ENCODE peak calls at places on chromosomes 12 and 14, in seven cellular contexts. One of them, this sample, is unnamed.

GRCh38 chr14:53956427-53957201 is at the start of gene BMP4:
- DNase-seq in mesendoderm: peak
- DNase-seq in mesenchymal stem cell: peak
- DNase-seq in trophoblast cell: no peak
- DNase-seq in H9: peak
- DNase-seq in H1: peak
- DNase-seq in IMR-90: peak
- DNase-seq in this sample: no peak

GRCh38 chr14:68363841-68364711 is 428.8 kb downstream of the ZFP36L1 start:
- DNase-seq in IMR-90: peak
- DNase-seq in mesenchymal stem cell: peak
- DNase-seq in H9: peak
- DNase-seq in trophoblast cell: no peak
- DNase-seq in H1: peak
- DNase-seq in mesendoderm: peak
- DNase-seq in this sample: peak

GRCh38 chr14:65639216-65639615 is 226.7 kb downstream of the FUT8 start:
- DNase-seq in H1: no peak
- DNase-seq in mesendoderm: no peak
- DNase-seq in H9: no peak
- DNase-seq in mesenchymal stem cell: peak
- DNase-seq in trophoblast cell: no peak
- DNase-seq in IMR-90: peak
- DNase-seq in this sample: no peak

GRCh38 chr14:52072266-52072780 is 3.5 kb upstream of the NID2 start:
- DNase-seq in mesendoderm: peak
- DNase-seq in IMR-90: no peak
- DNase-seq in mesenchymal stem cell: no peak
- DNase-seq in H9: no peak
- DNase-seq in H1: no peak
- DNase-seq in trophoblast cell: peak
- DNase-seq in this sample: no peak

GRCh38 chr12:52349196-52349595 is 18.1 kb downstream of the KRT85 start:
- DNase-seq in mesendoderm: no peak
- DNase-seq in H1: no peak
- DNase-seq in IMR-90: peak
- DNase-seq in mesenchymal stem cell: no peak
- DNase-seq in trophoblast cell: no peak
- DNase-seq in H9: no peak
- DNase-seq in this sample: no peak

GRCh38 chr14:77593501-77593911 is 22.9 kb downstream of the SPTLC2 start:
- DNase-seq in H1: no peak
- DNase-seq in trophoblast cell: no peak
- DNase-seq in mesenchymal stem cell: peak
- DNase-seq in IMR-90: peak
- DNase-seq in mesendoderm: no peak
- DNase-seq in H9: no peak
- DNase-seq in this sample: no peak

GRCh38 chr12:19220205-19220604 is 90.7 kb downstream of the PLEKHA5 start:
- DNase-seq in trophoblast cell: no peak
- DNase-seq in H9: no peak
- DNase-seq in IMR-90: peak
- DNase-seq in mesenchymal stem cell: peak
- DNase-seq in mesendoderm: no peak
- DNase-seq in H1: no peak
- DNase-seq in this sample: no peak

GRCh38 chr12:67885370-67886169 is 103.7 kb upstream of the IFNG-AS1 start:
- DNase-seq in H1: no peak
- DNase-seq in mesendoderm: peak
- DNase-seq in trophoblast cell: no peak
- DNase-seq in H9: no peak
- DNase-seq in IMR-90: no peak
- DNase-seq in mesenchymal stem cell: peak
- DNase-seq in this sample: no peak

GRCh38 chr12:30582943-30583342 is 112.7 kb downstream of the IPO8 start:
- DNase-seq in H9: no peak
- DNase-seq in H1: no peak
- DNase-seq in IMR-90: peak
- DNase-seq in mesenchymal stem cell: no peak
- DNase-seq in mesendoderm: no peak
- DNase-seq in trophoblast cell: peak
- DNase-seq in this sample: no peak

GRCh38 chr14:85532981-85533820 is 3.3 kb downstream of the FLRT2 start:
- DNase-seq in trophoblast cell: no peak
- DNase-seq in H9: peak
- DNase-seq in mesenchymal stem cell: peak
- DNase-seq in mesendoderm: peak
- DNase-seq in IMR-90: peak
- DNase-seq in H1: no peak
- DNase-seq in this sample: peak

GRCh38 chr12:7319934-7320333 is 16.1 kb downstream of the ACSM4 start:
- DNase-seq in mesenchymal stem cell: no peak
- DNase-seq in H1: no peak
- DNase-seq in mesendoderm: no peak
- DNase-seq in H9: no peak
- DNase-seq in trophoblast cell: no peak
- DNase-seq in IMR-90: no peak
- DNase-seq in this sample: no peak

GRCh38 chr14:50407089-50407813 is 10.6 kb upstream of the CDKL1 start:
- DNase-seq in IMR-90: no peak
- DNase-seq in trophoblast cell: no peak
- DNase-seq in mesenchymal stem cell: no peak
- DNase-seq in H9: no peak
- DNase-seq in H1: no peak
- DNase-seq in mesendoderm: no peak
- DNase-seq in this sample: no peak

GRCh38 chr12:109738878-109739665 is 25.4 kb downstream of the FAM222A start:
- DNase-seq in trophoblast cell: no peak
- DNase-seq in H1: no peak
- DNase-seq in IMR-90: peak
- DNase-seq in mesendoderm: no peak
- DNase-seq in H9: peak
- DNase-seq in mesenchymal stem cell: no peak
- DNase-seq in this sample: no peak

GRCh38 chr12:42958271-42958674 is 368.7 kb upstream of the PRICKLE1 start:
- DNase-seq in IMR-90: peak
- DNase-seq in trophoblast cell: no peak
- DNase-seq in H1: no peak
- DNase-seq in mesenchymal stem cell: no peak
- DNase-seq in mesendoderm: no peak
- DNase-seq in H9: no peak
- DNase-seq in this sample: no peak

GRCh38 chr14:69354383-69355154 is 43.5 kb downstream of the ERH start:
- DNase-seq in trophoblast cell: no peak
- DNase-seq in H1: no peak
- DNase-seq in IMR-90: peak
- DNase-seq in mesenchymal stem cell: peak
- DNase-seq in mesendoderm: no peak
- DNase-seq in H9: no peak
- DNase-seq in this sample: no peak

GRCh38 chr12:102462803-102463499 is 17.4 kb downstream of the IGF1 start:
- DNase-seq in H9: no peak
- DNase-seq in mesenchymal stem cell: no peak
- DNase-seq in H1: no peak
- DNase-seq in trophoblast cell: no peak
- DNase-seq in mesendoderm: no peak
- DNase-seq in IMR-90: peak
- DNase-seq in this sample: no peak

GRCh38 chr12:95413576-95413975 is 60.4 kb upstream of the METAP2 start:
- DNase-seq in H1: no peak
- DNase-seq in IMR-90: peak
- DNase-seq in mesenchymal stem cell: peak
- DNase-seq in mesendoderm: no peak
- DNase-seq in trophoblast cell: no peak
- DNase-seq in H9: no peak
- DNase-seq in this sample: no peak

GRCh38 chr12:7219599-7220243 is 30.2 kb downstream of the PEX5 start:
- DNase-seq in trophoblast cell: peak
- DNase-seq in H9: peak
- DNase-seq in H1: peak
- DNase-seq in IMR-90: peak
- DNase-seq in mesenchymal stem cell: peak
- DNase-seq in mesendoderm: peak
- DNase-seq in this sample: peak

GRCh38 chr12:54018608-54018984 is 9.6 kb upstream of the HOXC6 start:
- DNase-seq in trophoblast cell: no peak
- DNase-seq in mesenchymal stem cell: peak
- DNase-seq in mesendoderm: no peak
- DNase-seq in IMR-90: no peak
- DNase-seq in H1: no peak
- DNase-seq in H9: no peak
- DNase-seq in this sample: no peak

GRCh38 chr12:119115296-119115905 is 63.3 kb upstream of the HSPB8 start:
- DNase-seq in mesenchymal stem cell: peak
- DNase-seq in IMR-90: peak
- DNase-seq in H1: no peak
- DNase-seq in mesendoderm: peak
- DNase-seq in trophoblast cell: peak
- DNase-seq in H9: peak
- DNase-seq in this sample: peak

DNA sequence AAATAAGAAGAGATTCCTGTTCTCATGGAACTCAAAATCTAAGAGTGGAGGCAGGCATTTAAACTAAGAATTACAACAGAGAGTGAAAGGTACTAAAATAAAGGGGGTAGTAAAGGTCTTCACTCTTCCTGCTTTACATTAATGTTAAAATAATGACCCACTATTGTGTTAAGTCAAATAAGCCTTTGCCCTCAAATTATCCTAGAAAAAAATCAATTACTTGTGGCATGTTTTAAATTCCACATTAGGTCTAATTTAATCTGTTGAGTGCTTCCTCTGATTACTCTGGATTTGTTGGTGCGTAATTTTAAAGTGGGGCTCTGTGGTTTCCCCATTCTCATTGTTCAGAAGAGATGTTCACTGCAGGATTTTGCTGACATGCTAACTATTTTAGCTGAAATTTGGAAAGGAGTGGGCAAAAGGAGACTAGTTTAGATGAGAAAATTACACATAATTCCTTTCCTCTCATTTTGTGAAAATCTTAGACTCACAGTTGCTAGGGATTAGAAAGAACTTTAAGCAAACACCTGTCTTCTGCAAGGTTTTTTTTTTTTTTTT is 35.5 kb downstream of the BTG1 start:
- DNase-seq in mesendoderm: no peak
- DNase-seq in IMR-90: no peak
- DNase-seq in mesenchymal stem cell: no peak
- DNase-seq in H9: no peak
- DNase-seq in trophoblast cell: no peak
- DNase-seq in H1: no peak
- DNase-seq in this sample: no peak
- H3K4ac ChIP-seq in mesendoderm: no peak
- H3K4ac ChIP-seq in IMR-90: no peak
- H3K4ac ChIP-seq in mesenchymal stem cell: no peak
- H3K4ac ChIP-seq in H9: no peak
- H3K4ac ChIP-seq in trophoblast cell: no peak
- H3K4ac ChIP-seq in H1: no peak
- H3K4ac ChIP-seq in this sample: no peak

DNA sequence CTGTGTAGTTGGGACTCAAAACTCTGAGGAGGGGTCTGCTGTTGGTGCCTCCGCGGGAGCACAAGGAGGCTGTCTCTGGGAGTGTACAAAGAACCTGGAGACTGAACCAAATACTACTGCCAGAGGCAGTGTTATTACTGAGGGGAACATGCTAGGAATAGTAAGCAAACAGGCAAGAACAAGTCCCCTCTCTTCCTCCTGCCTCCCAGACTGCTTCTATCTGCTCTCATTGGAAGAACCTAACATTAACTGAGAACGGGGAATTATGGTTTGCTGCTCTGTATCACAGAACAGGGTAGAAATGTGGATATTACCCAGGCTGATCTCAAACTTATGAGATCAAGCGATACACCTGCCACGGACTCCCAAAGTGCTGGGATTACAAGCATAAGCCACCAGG is 4.5 kb upstream of the KMT5A start:
- DNase-seq in mesendoderm: no peak
- DNase-seq in trophoblast cell: no peak
- DNase-seq in mesenchymal stem cell: no peak
- DNase-seq in IMR-90: no peak
- DNase-seq in H1: no peak
- DNase-seq in H9: no peak
- DNase-seq in this sample: no peak
- H3K4ac ChIP-seq in mesendoderm: no peak
- H3K4ac ChIP-seq in trophoblast cell: no peak
- H3K4ac ChIP-seq in mesenchymal stem cell: no peak
- H3K4ac ChIP-seq in IMR-90: no peak
- H3K4ac ChIP-seq in H1: no peak
- H3K4ac ChIP-seq in H9: no peak
- H3K4ac ChIP-seq in this sample: no peak

DNA sequence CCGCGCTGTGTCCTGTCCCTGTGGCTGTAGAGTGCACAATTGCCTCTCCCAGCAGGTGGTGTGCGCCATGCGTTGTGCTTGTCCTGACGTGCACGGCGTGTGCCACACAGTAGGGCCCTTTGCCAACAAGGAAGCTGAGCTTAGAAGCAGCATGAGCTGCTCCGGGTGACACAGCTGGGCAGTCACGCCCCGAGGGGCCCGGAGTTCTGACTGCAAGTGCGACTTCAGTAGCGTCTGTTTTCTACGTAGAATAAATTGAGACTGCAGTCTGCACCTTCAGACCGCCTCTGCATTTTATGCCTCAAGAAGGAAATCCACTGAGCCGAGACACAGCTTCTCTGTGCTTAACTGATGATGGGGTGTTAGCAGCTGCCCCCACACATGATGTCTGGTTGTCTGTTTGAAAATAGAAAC is 81.6 kb downstream of the ADGRD1 start:
- DNase-seq in trophoblast cell: no peak
- DNase-seq in mesenchymal stem cell: no peak
- DNase-seq in mesendoderm: no peak
- DNase-seq in H1: no peak
- DNase-seq in H9: no peak
- DNase-seq in IMR-90: no peak
- DNase-seq in this sample: no peak
- H3K4ac ChIP-seq in trophoblast cell: no peak
- H3K4ac ChIP-seq in mesenchymal stem cell: no peak
- H3K4ac ChIP-seq in mesendoderm: no peak
- H3K4ac ChIP-seq in H1: no peak
- H3K4ac ChIP-seq in H9: no peak
- H3K4ac ChIP-seq in IMR-90: no peak
- H3K4ac ChIP-seq in this sample: no peak

GRCh38 chr14:92925446-92925845 is 2.5 kb downstream of the CHGA start:
- DNase-seq in trophoblast cell: no peak
- DNase-seq in mesendoderm: peak
- DNase-seq in mesenchymal stem cell: no peak
- DNase-seq in IMR-90: no peak
- DNase-seq in H9: no peak
- DNase-seq in H1: no peak
- DNase-seq in this sample: no peak

GRCh38 chr14:92927396-92928257 is 4.7 kb downstream of the CHGA start:
- DNase-seq in IMR-90: no peak
- DNase-seq in H9: no peak
- DNase-seq in mesendoderm: no peak
- DNase-seq in trophoblast cell: peak
- DNase-seq in mesenchymal stem cell: no peak
- DNase-seq in H1: no peak
- DNase-seq in this sample: no peak

GRCh38 chr14:92928258-92928629 is 5.3 kb downstream of the CHGA start:
- DNase-seq in trophoblast cell: no peak
- DNase-seq in IMR-90: no peak
- DNase-seq in mesendoderm: no peak
- DNase-seq in H1: no peak
- DNase-seq in H9: no peak
- DNase-seq in mesenchymal stem cell: no peak
- DNase-seq in this sample: no peak

GRCh38 chr14:92926180-92926845 is 3.4 kb downstream of the CHGA start:
- DNase-seq in mesendoderm: peak
- DNase-seq in IMR-90: no peak
- DNase-seq in mesenchymal stem cell: no peak
- DNase-seq in H1: no peak
- DNase-seq in trophoblast cell: peak
- DNase-seq in H9: no peak
- DNase-seq in this sample: no peak

GRCh38 chr14:92926931-92927330 is 4.0 kb downstream of the CHGA start:
- DNase-seq in mesenchymal stem cell: no peak
- DNase-seq in mesendoderm: no peak
- DNase-seq in H1: no peak
- DNase-seq in trophoblast cell: peak
- DNase-seq in IMR-90: no peak
- DNase-seq in H9: no peak
- DNase-seq in this sample: no peak
- H3K4ac ChIP-seq in mesenchymal stem cell: no peak
- H3K4ac ChIP-seq in mesendoderm: no peak
- H3K4ac ChIP-seq in H1: no peak
- H3K4ac ChIP-seq in trophoblast cell: no peak
- H3K4ac ChIP-seq in IMR-90: no peak
- H3K4ac ChIP-seq in H9: no peak
- H3K4ac ChIP-seq in this sample: no peak

This sample was measured in neuronal stem cell.